ENCODE peak calls at places on chromosomes 13 and 19, in five cellular contexts. A is GM04504; I is nucleus accumbens; F is A172; U is activated CD4-positive, CD25-positive, alpha-beta regulatory T cell treated with anti-CD3 and anti-CD28 coated beads, Interleukin-2, amount 50 U/mL, for 72 hours. G is an unnamed sample.

GRCh38 chr13:52085416-52085815 is 43.5 kb downstream of the NEK5 start:
- DNase-seq in A (peak; percentile 56), U (no peak), I (no peak), F (peak; percentile 4), G (no peak)

GRCh38 chr19:30046522-30046921 is 104.5 kb downstream of the URI1 start:
- DNase-seq in A (no peak), U (no peak), F (no peak), I (no peak), G (peak; percentile 54)

GRCh38 chr19:46713781-46714522 is 3.0 kb downstream of the PRKD2 start:
- DNase-seq in I (no peak), F (peak; percentile 75), U (peak; percentile 63), A (peak; percentile 74), G (peak; percentile 86)

GRCh38 chr13:25847635-25848616 is 203.9 kb downstream of the SHISA2 start:
- DNase-seq in A (no peak), U (no peak), I (no peak), F (no peak), G (no peak)

GRCh38 chr19:30450101-30450500 is 77.9 kb downstream of the ZNF536 start:
- DNase-seq in I (peak; percentile 55), A (no peak), F (no peak), U (no peak), G (peak; percentile 84)

GRCh38 chr13:102800145-102801041 is 1.5 kb downstream of the BIVM start:
- DNase-seq in I (peak; percentile 58), U (peak; percentile 83), F (peak; percentile 57), A (peak; percentile 65), G (peak; percentile 41)

GRCh38 chr19:30677702-30678101 is 305.5 kb downstream of the ZNF536 start:
- DNase-seq in U (no peak), F (no peak), A (no peak), I (no peak), G (no peak)

GRCh38 chr13:114324334-114324733 is 10.0 kb downstream of the CHAMP1 start:
- DNase-seq in I (no peak), A (no peak), F (no peak), U (no peak), G (no peak)

GRCh38 chr13:46176756-46177155 is 5.2 kb downstream of the LCP1 start:
- DNase-seq in F (no peak), A (no peak), I (no peak), U (no peak), G (no peak)

GRCh38 chr19:5046339-5047039 is 77.6 kb downstream of the KDM4B start:
- DNase-seq in U (no peak), I (no peak), A (peak; percentile 74), F (peak; percentile 87), G (no peak)

GRCh38 chr19:7512400-7512851 is 3.5 kb upstream of the ZNF358 start:
- DNase-seq in U (no peak), A (no peak), I (no peak), F (no peak), G (no peak)

GRCh38 chr19:5534787-5535586 is 32.8 kb downstream of the TINCR start:
- DNase-seq in I (no peak), F (peak; percentile 21), A (no peak), U (no peak), G (no peak)

GRCh38 chr19:676343-677105 is at the start of gene FSTL3:
- DNase-seq in U (no peak), A (no peak), I (no peak), F (peak; percentile 60), G (no peak)

GRCh38 chr19:30792561-30793505 is 420.6 kb downstream of the ZNF536 start:
- DNase-seq in U (no peak), I (no peak), F (no peak), A (no peak), G (no peak)

GRCh38 chr13:51222510-51223283 is 499 bp downstream of the FAM124A start:
- DNase-seq in F (no peak), U (no peak), A (no peak), I (no peak), G (no peak)

GRCh38 chr13:93745884-93746283 is 519.3 kb downstream of the GPC6 start:
- DNase-seq in I (no peak), F (peak; percentile 22), A (no peak), U (no peak), G (no peak)

GRCh38 chr13:58399263-58399662 is 767.7 kb downstream of the PCDH17 start:
- DNase-seq in F (no peak), A (no peak), U (no peak), I (no peak), G (no peak)

GRCh38 chr19:1773173-1773572 is 19.9 kb downstream of the ONECUT3 start:
- DNase-seq in U (no peak), F (peak; percentile 95), A (no peak), I (no peak), G (peak; percentile 82)

GRCh38 chr19:55528030-55528801 is 8.7 kb downstream of the SBK2 start:
- DNase-seq in I (no peak), U (no peak), A (no peak), F (no peak), G (peak; percentile 5)

GRCh38 chr19:38710928-38711725 is 33.1 kb downstream of the CAPN12 start:
- DNase-seq in F (no peak), U (no peak), I (no peak), A (no peak), G (no peak)

GRCh38 chr13:109684836-109685602 is 101.4 kb downstream of the IRS2 start:
- DNase-seq in F (no peak), U (no peak), I (no peak), A (no peak), G (no peak)

GRCh38 chr19:20039203-20039723 is at the start of gene ZNF682:
- DNase-seq in I (peak; percentile 81), A (peak; percentile 92), U (peak; percentile 93), F (peak; percentile 83), G (peak; percentile 91)

GRCh38 chr19:1355258-1355973 is 28.3 kb upstream of the NDUFS7 start:
- DNase-seq in A (no peak), I (no peak), F (peak; percentile 18), U (no peak), G (no peak)

GRCh38 chr13:106028916-106029315 is 506.5 kb downstream of the EFNB2 start:
- DNase-seq in A (no peak), F (peak; percentile 68), U (no peak), I (no peak), G (no peak)

GRCh38 chr13:85228692-85229091 is 570.5 kb downstream of the SLITRK6 start:
- DNase-seq in U (no peak), A (no peak), F (no peak), I (no peak), G (no peak)

GRCh38 chr13:54614729-54615128 is 1586.1 kb downstream of the OLFM4 start:
- DNase-seq in U (no peak), F (no peak), A (no peak), I (no peak), G (no peak)

GRCh38 chr19:52896431-52897148 is 845 bp downstream of the ZNF320 start:
- DNase-seq in U (no peak), A (peak; percentile 3), F (peak; percentile 42), I (no peak), G (no peak)